ENCODE peak calls at places on chromosomes 7 and 10, in four cellular contexts. X, G, S and R are unnamed samples.

GRCh38 chr7:12913002-12913401 is 225.6 kb downstream of the ARL4A start:
- DNase-seq in X (no peak), G (no peak), S (no peak), R (no peak)

GRCh38 chr10:63866747-63867140 is 345.5 kb downstream of the REEP3 start:
- DNase-seq in X (peak; percentile 38), G (no peak), S (no peak), R (no peak)

GRCh38 chr7:111098011-111098925 is 7.3 kb downstream of the LRRN3 start:
- DNase-seq in X (peak; percentile 67), G (peak; percentile 17), S (peak; percentile 10), R (no peak)

GRCh38 chr7:31517103-31517502 is 3.2 kb downstream of the ITPRID1 start:
- DNase-seq in X (no peak), G (no peak), S (no peak), R (no peak)

GRCh38 chr7:7869036-7869435 is 99.6 kb upstream of the GLCCI1 start:
- DNase-seq in X (no peak), G (no peak), S (no peak), R (no peak)

GRCh38 chr7:75650671-75651070 is 88.1 kb downstream of the HIP1 start:
- DNase-seq in X (no peak), G (peak; percentile 64), S (peak; percentile 51), R (peak; percentile 59)

GRCh38 chr7:7944619-7945282 is 23.8 kb upstream of the GLCCI1 start:
- DNase-seq in X (no peak), G (no peak), S (peak; percentile 69), R (peak; percentile 69)

GRCh38 chr7:42342381-42342780 is 105.4 kb upstream of the GLI3 start:
- DNase-seq in X (peak; percentile 64), G (no peak), S (no peak), R (no peak)

GRCh38 chr7:68121655-68122054 is 1125.0 kb downstream of the TYW1 start:
- DNase-seq in X (no peak), G (no peak), S (no peak), R (no peak)

GRCh38 chr7:7201583-7202374 is 19.4 kb downstream of the C1GALT1 start:
- DNase-seq in X (no peak), G (no peak), S (peak; percentile 63), R (peak; percentile 52)

GRCh38 chr7:103902917-103903316 is 86.5 kb downstream of the RELN start:
- DNase-seq in X (no peak), G (no peak), S (no peak), R (no peak)

GRCh38 chr10:14386202-14386593 is 55.5 kb upstream of the FRMD4A start:
- DNase-seq in X (no peak), G (no peak), S (no peak), R (no peak)

GRCh38 chr10:69088471-69088769 is 517 bp downstream of the SRGN start:
- DNase-seq in X (no peak), G (no peak), S (no peak), R (no peak)

GRCh38 chr10:81179805-81180452 is 642.2 kb downstream of the SH2D4B start:
- DNase-seq in X (peak; percentile 28), G (no peak), S (peak; percentile 10), R (no peak)

GRCh38 chr10:119233123-119233820 is 25.9 kb downstream of the GRK5 start:
- DNase-seq in X (no peak), G (no peak), S (no peak), R (no peak)

GRCh38 chr10:1382711-1383110 is 326.5 kb downstream of the WDR37 start:
- DNase-seq in X (no peak), G (no peak), S (no peak), R (no peak)

GRCh38 chr10:4372601-4373000 is 453.4 kb upstream of the AKR1E2 start:
- DNase-seq in X (no peak), G (no peak), S (no peak), R (no peak)

GRCh38 chr7:88795553-88795952 is at the start of gene TEX47:
- DNase-seq in X (peak; percentile 14), G (no peak), S (no peak), R (no peak)

GRCh38 chr7:35699906-35700305 is 5.0 kb upstream of the HERPUD2 start:
- DNase-seq in X (no peak), G (no peak), S (no peak), R (no peak)

GRCh38 chr10:96636546-96636945 is 49.7 kb upstream of the TM9SF3 start:
- DNase-seq in X (no peak), G (no peak), S (no peak), R (no peak)

GRCh38 chr7:101167645-101168411 is 2.5 kb upstream of the VGF start:
- DNase-seq in X (no peak), G (no peak), S (no peak), R (no peak)

GRCh38 chr10:13773496-13774170 is 186.9 kb downstream of the PRPF18 start:
- DNase-seq in X (no peak), G (peak; percentile 21), S (no peak), R (no peak)

GRCh38 chr10:132960651-132961419 is 18.5 kb upstream of the CFAP46 start:
- DNase-seq in X (no peak), G (no peak), S (no peak), R (no peak)

GRCh38 chr10:74875966-74876365 is 49.6 kb downstream of the KAT6B start:
- DNase-seq in X (no peak), G (no peak), S (no peak), R (no peak)

GRCh38 chr10:127919418-127920191 is 12.7 kb downstream of the PTPRE start:
- DNase-seq in X (no peak), G (no peak), S (no peak), R (no peak)

GRCh38 chr7:104901239-104901638 is 112.8 kb upstream of the KMT2E start:
- DNase-seq in X (no peak), G (no peak), S (no peak), R (no peak)

GRCh38 chr7:45716380-45717203 is 142.4 kb downstream of the ADCY1 start:
- DNase-seq in X (no peak), G (peak; percentile 53), S (no peak), R (no peak)
- H3K4me1 ChIP-seq in X (no peaks in the 10 kb centered on the region), G (peaks cover 14% of the 10 kb centered on the region), S (no peaks in the 10 kb centered on the region), R (no peaks in the 10 kb centered on the region)

GRCh38 chr7:81768951-81769778 is 682 bp downstream of the HGF start:
- DNase-seq in X (no peak), G (no peak), S (no peak), R (no peak)
- H3K4me3 ChIP-seq in X (no peak overlapping the region), G (peak overlapping the region; percentile 63), S (peak overlapping the region; percentile 20), R (no peak overlapping the region)

DNA sequence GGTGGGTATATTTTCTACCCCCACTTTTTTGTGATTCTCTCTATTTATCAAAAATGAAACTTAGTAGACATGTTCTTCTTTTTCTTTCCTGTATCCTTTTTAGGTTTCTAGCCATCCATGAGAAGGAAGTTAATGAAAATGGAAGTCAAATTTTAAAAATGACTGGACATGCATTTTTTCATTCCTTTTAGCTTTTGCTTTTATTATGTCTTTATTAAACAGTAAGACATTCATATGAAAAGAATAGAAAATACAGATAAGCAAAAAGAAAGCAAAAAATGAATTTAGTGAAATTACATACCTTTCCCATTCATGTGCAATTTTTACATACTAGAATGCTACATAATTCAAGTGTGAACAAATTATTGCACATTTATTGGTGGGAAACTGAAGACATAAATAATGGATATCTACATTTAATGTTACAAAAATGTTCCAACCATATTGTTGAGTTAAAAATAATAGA is 88.7 kb downstream of the CPED1 start:
- DNase-seq in X (no peak), G (no peak), S (no peak), R (no peak)
- TF ChIP-seq CTCF in X (no peak), G (no peak), S (no peak), R (no peak)

GRCh38 chr10:114542373-114542772 is 115.7 kb downstream of the ABLIM1 start:
- DNase-seq in X (no peak), G (no peak), S (no peak), R (no peak)
- H3K4me1 ChIP-seq in X (peaks cover 4% of the 10 kb centered on the region), G (peaks cover 94% of the 10 kb centered on the region), S (peaks cover 6% of the 10 kb centered on the region), R (peaks cover 17% of the 10 kb centered on the region)

DNA sequence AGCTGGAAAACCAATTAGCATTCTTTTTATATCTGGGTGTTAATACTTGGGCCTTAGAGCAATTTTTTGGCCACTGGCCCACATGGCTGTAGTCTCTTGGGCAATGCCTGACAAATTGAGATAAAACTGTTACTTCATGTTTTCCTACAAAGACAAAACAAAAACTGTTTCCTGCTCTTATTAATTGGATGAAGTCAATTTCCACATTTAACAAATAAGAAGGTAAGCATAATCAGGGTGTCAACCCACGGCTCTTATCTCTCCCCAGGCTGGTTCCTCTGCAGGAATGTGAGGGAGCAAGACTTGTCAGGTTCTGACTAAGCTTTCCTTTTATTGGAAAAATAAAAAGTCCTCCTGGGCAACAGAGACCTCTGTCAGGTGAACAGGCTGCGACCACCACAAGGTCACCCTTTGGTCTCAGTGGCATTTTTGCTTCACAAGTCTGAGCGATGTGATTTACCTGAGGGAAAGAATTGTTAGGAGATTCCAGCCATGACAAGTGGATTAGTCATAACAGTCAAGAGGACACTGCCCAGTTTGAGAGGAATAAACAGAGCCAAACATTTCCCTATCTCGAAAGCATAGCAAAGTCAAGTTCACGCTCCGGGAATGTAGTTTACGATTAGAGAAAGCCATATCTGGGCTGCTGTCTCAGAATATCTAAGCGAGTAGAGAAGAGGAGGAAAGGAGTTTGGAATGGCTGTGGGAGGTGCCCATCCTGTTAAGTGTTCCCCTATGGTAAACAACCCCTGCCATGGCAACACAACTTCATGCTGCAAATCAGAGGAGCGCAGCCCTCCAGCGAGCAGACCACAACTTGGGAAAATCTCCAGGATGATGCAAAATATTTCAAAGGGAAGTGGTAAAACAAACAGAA is 144.4 kb downstream of the TES start:
- DNase-seq in X (peak; percentile 62), G (peak; percentile 74), S (peak; percentile 28), R (peak; percentile 18)
- H3K4me3 ChIP-seq in X (no peak overlapping the region), G (peak overlapping the region; percentile 51), S (no peak overlapping the region), R (no peak overlapping the region)